ENCODE peak calls at places on chromosomes 5 and 9, in six cellular contexts. E, R, N, Y, F and C are unnamed samples.

GRCh38 chr9:706606-707451 is 134.7 kb upstream of the DMRT1 start:
- DNase-seq in E (no peak), R (peak), N (no peak), Y (peak), F (peak), C (no peak)

GRCh38 chr9:21835111-21835510 is 32.7 kb downstream of the MTAP start:
- DNase-seq in E (no peak), R (peak), N (no peak), Y (no peak), F (no peak), C (no peak)

GRCh38 chr9:34375901-34376595 is 650 bp downstream of the MYORG start:
- DNase-seq in E (no peak), R (peak), N (peak), Y (peak), F (peak), C (no peak)

GRCh38 chr5:167665841-167666375 is 625.5 kb upstream of the WWC1 start:
- DNase-seq in E (no peak), R (peak), N (no peak), Y (no peak), F (no peak), C (no peak)

GRCh38 chr5:84478603-84479002 is 93.9 kb upstream of the EDIL3 start:
- DNase-seq in E (no peak), R (peak), N (no peak), Y (no peak), F (no peak), C (no peak)

GRCh38 chr9:127539259-127539981 is 72.7 kb upstream of the STXBP1 start:
- DNase-seq in E (no peak), R (no peak), N (no peak), Y (no peak), F (no peak), C (no peak)

GRCh38 chr5:96014395-96014794 is 52.7 kb upstream of the ELL2 start:
- DNase-seq in E (no peak), R (no peak), N (no peak), Y (no peak), F (no peak), C (no peak)

GRCh38 chr9:126000731-126001580 is 253.8 kb downstream of the PBX3 start:
- DNase-seq in E (no peak), R (no peak), N (no peak), Y (no peak), F (no peak), C (no peak)

GRCh38 chr5:176845392-176845713 is 35.0 kb downstream of the UNC5A start:
- DNase-seq in E (no peak), R (no peak), N (no peak), Y (no peak), F (no peak), C (no peak)

GRCh38 chr5:31900296-31900865 is 261.4 kb downstream of the PDZD2 start:
- DNase-seq in E (no peak), R (no peak), N (no peak), Y (no peak), F (no peak), C (no peak)

GRCh38 chr5:125372694-125373621 is 626.5 kb upstream of the ZNF608 start:
- DNase-seq in E (no peak), R (peak), N (no peak), Y (no peak), F (no peak), C (peak)

GRCh38 chr9:133277467-133277866 is 2.5 kb upstream of the ABO start:
- DNase-seq in E (no peak), R (no peak), N (no peak), Y (no peak), F (no peak), C (no peak)

GRCh38 chr5:89320441-89320840 is 437.5 kb upstream of the MEF2C start:
- DNase-seq in E (no peak), R (no peak), N (no peak), Y (no peak), F (no peak), C (no peak)

GRCh38 chr5:150556859-150557506 is 49.1 kb downstream of the NDST1 start:
- DNase-seq in E (no peak), R (no peak), N (no peak), Y (no peak), F (no peak), C (no peak)

GRCh38 chr5:147578228-147579024 is 68.6 kb upstream of the DPYSL3 start:
- DNase-seq in E (peak), R (peak), N (no peak), Y (no peak), F (no peak), C (no peak)

GRCh38 chr9:96654450-96655197 is 493 bp downstream of the PRXL2C start:
- DNase-seq in E (no peak), R (peak), N (peak), Y (peak), F (peak), C (no peak)

GRCh38 chr9:84677080-84677479 is 7.6 kb downstream of the NTRK2 start:
- DNase-seq in E (no peak), R (peak), N (no peak), Y (no peak), F (no peak), C (no peak)

GRCh38 chr5:44807269-44807668 is 1.5 kb upstream of the MRPS30 start:
- DNase-seq in E (no peak), R (no peak), N (no peak), Y (no peak), F (no peak), C (no peak)

GRCh38 chr5:140821375-140822280 is at the start of gene PCDHA5:
- DNase-seq in E (no peak), R (no peak), N (no peak), Y (no peak), F (peak), C (no peak)

GRCh38 chr5:74240783-74241750 is 399.5 kb downstream of the ENC1 start:
- DNase-seq in E (no peak), R (no peak), N (no peak), Y (no peak), F (no peak), C (no peak)

GRCh38 chr9:16207161-16207560 is 654.3 kb downstream of the CCDC171 start:
- DNase-seq in E (no peak), R (peak), N (no peak), Y (peak), F (peak), C (no peak)

GRCh38 chr9:93020151-93020550 is 38.4 kb upstream of the SUSD3 start:
- DNase-seq in E (no peak), R (no peak), N (no peak), Y (no peak), F (no peak), C (no peak)

GRCh38 chr5:65986796-65987195 is 60.4 kb downstream of the ERBIN start:
- DNase-seq in E (no peak), R (no peak), N (no peak), Y (no peak), F (no peak), C (no peak)

GRCh38 chr5:16934669-16935068 is 1.4 kb downstream of the MYO10 start:
- DNase-seq in E (no peak), R (peak), N (no peak), Y (no peak), F (no peak), C (no peak)

GRCh38 chr9:99130069-99130468 is 25.2 kb downstream of the TGFBR1 start:
- DNase-seq in E (no peak), R (no peak), N (no peak), Y (no peak), F (peak), C (no peak)

GRCh38 chr5:555058-555623 is 30.9 kb upstream of the SLC9A3 start:
- DNase-seq in E (no peak), R (no peak), N (no peak), Y (no peak), F (no peak), C (no peak)

GRCh38 chr9:126338945-126339344 is 12.3 kb downstream of the MVB12B start:
- DNase-seq in E (no peak), R (no peak), N (no peak), Y (no peak), F (no peak), C (no peak)

GRCh38 chr9:5438301-5439162 is 807 bp upstream of the PLGRKT start:
- DNase-seq in E (no peak), R (peak), N (peak), Y (no peak), F (peak), C (no peak)

GRCh38 chr5:143514915-143515314 is 111.4 kb upstream of the NR3C1 start:
- DNase-seq in E (no peak), R (peak), N (no peak), Y (no peak), F (no peak), C (no peak)

GRCh38 chr5:121429761-121430160 is 421.9 kb upstream of the FTMT start:
- DNase-seq in E (no peak), R (no peak), N (no peak), Y (no peak), F (no peak), C (no peak)

GRCh38 chr9:37030591-37030939 is 3.5 kb downstream of the PAX5 start:
- DNase-seq in E (no peak), R (no peak), N (no peak), Y (no peak), F (peak), C (no peak)

GRCh38 chr5:154442801-154443200 is 3.0 kb upstream of the SAP30L start:
- DNase-seq in E (no peak), R (no peak), N (no peak), Y (no peak), F (no peak), C (no peak)

GRCh38 chr9:122318284-122318683 is 52.5 kb upstream of the PTGS1 start:
- DNase-seq in E (no peak), R (peak), N (no peak), Y (no peak), F (no peak), C (no peak)

GRCh38 chr5:76714771-76715483 is 999 bp upstream of the F2R start:
- DNase-seq in E (no peak), R (no peak), N (no peak), Y (peak), F (peak), C (peak)

GRCh38 chr5:72477644-72478043 is 29.6 kb downstream of the ZNF366 start:
- DNase-seq in E (no peak), R (no peak), N (no peak), Y (no peak), F (no peak), C (no peak)

GRCh38 chr9:12843735-12844134 is 68.9 kb downstream of the LURAP1L start:
- DNase-seq in E (no peak), R (peak), N (no peak), Y (no peak), F (no peak), C (no peak)

GRCh38 chr5:126443374-126443851 is 20.2 kb downstream of the GRAMD2B start:
- DNase-seq in E (no peak), R (no peak), N (no peak), Y (no peak), F (peak), C (no peak)